ENCODE peak calls at places on chromosomes 2 and 18, in eight cellular contexts. One of them, this sample, is unnamed.

GRCh38 chr18:26510337-26510736 is 38.0 kb downstream of the KCTD1 start:
- DNase-seq in RPMI8226: no peak
- DNase-seq in HTR-8/SVneo: no peak
- DNase-seq in brain microvascular endothelial cell: no peak
- DNase-seq in globus pallidus: peak
- DNase-seq in activated CD4-positive, alpha-beta T cell treated with anti-CD3 and anti-CD28 coated beads for 24 hours: no peak
- DNase-seq in left colon: no peak
- DNase-seq in psoas muscle: no peak
- DNase-seq in this sample: no peak

GRCh38 chr2:159131882-159132281 is 154.6 kb downstream of the WDSUB1 start:
- DNase-seq in brain microvascular endothelial cell: peak
- DNase-seq in RPMI8226: no peak
- DNase-seq in psoas muscle: no peak
- DNase-seq in activated CD4-positive, alpha-beta T cell treated with anti-CD3 and anti-CD28 coated beads for 24 hours: no peak
- DNase-seq in globus pallidus: no peak
- DNase-seq in left colon: no peak
- DNase-seq in HTR-8/SVneo: peak
- DNase-seq in this sample: no peak

GRCh38 chr2:407630-408029 is 119.7 kb upstream of the ALKAL2 start:
- DNase-seq in RPMI8226: no peak
- DNase-seq in activated CD4-positive, alpha-beta T cell treated with anti-CD3 and anti-CD28 coated beads for 24 hours: no peak
- DNase-seq in globus pallidus: no peak
- DNase-seq in brain microvascular endothelial cell: no peak
- DNase-seq in psoas muscle: no peak
- DNase-seq in HTR-8/SVneo: no peak
- DNase-seq in left colon: no peak
- DNase-seq in this sample: no peak

GRCh38 chr18:23311346-23312103 is 141.6 kb upstream of the RIOK3 start:
- DNase-seq in brain microvascular endothelial cell: peak
- DNase-seq in HTR-8/SVneo: no peak
- DNase-seq in psoas muscle: no peak
- DNase-seq in RPMI8226: no peak
- DNase-seq in globus pallidus: no peak
- DNase-seq in left colon: no peak
- DNase-seq in activated CD4-positive, alpha-beta T cell treated with anti-CD3 and anti-CD28 coated beads for 24 hours: no peak
- DNase-seq in this sample: no peak

GRCh38 chr2:14815201-14815600 is 182.7 kb downstream of the LRATD1 start:
- DNase-seq in left colon: no peak
- DNase-seq in RPMI8226: no peak
- DNase-seq in activated CD4-positive, alpha-beta T cell treated with anti-CD3 and anti-CD28 coated beads for 24 hours: no peak
- DNase-seq in psoas muscle: no peak
- DNase-seq in HTR-8/SVneo: no peak
- DNase-seq in globus pallidus: no peak
- DNase-seq in brain microvascular endothelial cell: no peak
- DNase-seq in this sample: no peak

GRCh38 chr2:176907341-176907740 is 305.3 kb upstream of the HNRNPA3 start:
- DNase-seq in brain microvascular endothelial cell: no peak
- DNase-seq in RPMI8226: no peak
- DNase-seq in HTR-8/SVneo: no peak
- DNase-seq in activated CD4-positive, alpha-beta T cell treated with anti-CD3 and anti-CD28 coated beads for 24 hours: no peak
- DNase-seq in psoas muscle: no peak
- DNase-seq in globus pallidus: no peak
- DNase-seq in left colon: no peak
- DNase-seq in this sample: no peak

GRCh38 chr2:105919191-105919811 is 174.6 kb downstream of the NCK2 start:
- DNase-seq in RPMI8226: peak
- DNase-seq in brain microvascular endothelial cell: no peak
- DNase-seq in activated CD4-positive, alpha-beta T cell treated with anti-CD3 and anti-CD28 coated beads for 24 hours: no peak
- DNase-seq in psoas muscle: no peak
- DNase-seq in globus pallidus: peak
- DNase-seq in left colon: no peak
- DNase-seq in HTR-8/SVneo: no peak
- DNase-seq in this sample: peak

GRCh38 chr2:159716857-159717256 is 4.6 kb downstream of the MARCHF7 start:
- DNase-seq in brain microvascular endothelial cell: no peak
- DNase-seq in HTR-8/SVneo: no peak
- DNase-seq in globus pallidus: no peak
- DNase-seq in RPMI8226: no peak
- DNase-seq in left colon: no peak
- DNase-seq in activated CD4-positive, alpha-beta T cell treated with anti-CD3 and anti-CD28 coated beads for 24 hours: no peak
- DNase-seq in psoas muscle: no peak
- DNase-seq in this sample: no peak

GRCh38 chr2:26616032-26616863 is 24.9 kb downstream of the CIB4 start:
- DNase-seq in RPMI8226: no peak
- DNase-seq in globus pallidus: no peak
- DNase-seq in HTR-8/SVneo: no peak
- DNase-seq in activated CD4-positive, alpha-beta T cell treated with anti-CD3 and anti-CD28 coated beads for 24 hours: no peak
- DNase-seq in psoas muscle: no peak
- DNase-seq in brain microvascular endothelial cell: no peak
- DNase-seq in left colon: no peak
- DNase-seq in this sample: no peak

GRCh38 chr2:4628931-4629565 is 925.7 kb downstream of the DCDC2C start:
- DNase-seq in left colon: no peak
- DNase-seq in globus pallidus: no peak
- DNase-seq in HTR-8/SVneo: no peak
- DNase-seq in psoas muscle: no peak
- DNase-seq in RPMI8226: no peak
- DNase-seq in brain microvascular endothelial cell: no peak
- DNase-seq in activated CD4-positive, alpha-beta T cell treated with anti-CD3 and anti-CD28 coated beads for 24 hours: no peak
- DNase-seq in this sample: no peak

GRCh38 chr2:201707753-201708152 is 9.3 kb upstream of the MPP4 start:
- DNase-seq in globus pallidus: no peak
- DNase-seq in brain microvascular endothelial cell: peak
- DNase-seq in left colon: no peak
- DNase-seq in RPMI8226: no peak
- DNase-seq in psoas muscle: no peak
- DNase-seq in activated CD4-positive, alpha-beta T cell treated with anti-CD3 and anti-CD28 coated beads for 24 hours: no peak
- DNase-seq in HTR-8/SVneo: no peak
- DNase-seq in this sample: no peak

GRCh38 chr2:105397025-105397722 is 1.7 kb downstream of the FHL2 start:
- DNase-seq in left colon: no peak
- DNase-seq in HTR-8/SVneo: no peak
- DNase-seq in RPMI8226: no peak
- DNase-seq in psoas muscle: no peak
- DNase-seq in brain microvascular endothelial cell: no peak
- DNase-seq in activated CD4-positive, alpha-beta T cell treated with anti-CD3 and anti-CD28 coated beads for 24 hours: no peak
- DNase-seq in globus pallidus: no peak
- DNase-seq in this sample: no peak

GRCh38 chr2:230905448-230906430 is 19.3 kb downstream of the GPR55 start:
- DNase-seq in psoas muscle: no peak
- DNase-seq in HTR-8/SVneo: no peak
- DNase-seq in globus pallidus: no peak
- DNase-seq in RPMI8226: no peak
- DNase-seq in activated CD4-positive, alpha-beta T cell treated with anti-CD3 and anti-CD28 coated beads for 24 hours: peak
- DNase-seq in left colon: peak
- DNase-seq in brain microvascular endothelial cell: peak
- DNase-seq in this sample: no peak

GRCh38 chr2:109324859-109325258 is 195.9 kb downstream of the SH3RF3 start:
- DNase-seq in activated CD4-positive, alpha-beta T cell treated with anti-CD3 and anti-CD28 coated beads for 24 hours: no peak
- DNase-seq in HTR-8/SVneo: peak
- DNase-seq in brain microvascular endothelial cell: peak
- DNase-seq in RPMI8226: no peak
- DNase-seq in psoas muscle: peak
- DNase-seq in left colon: no peak
- DNase-seq in globus pallidus: no peak
- DNase-seq in this sample: peak

GRCh38 chr2:219171231-219171651 is 1.4 kb upstream of the SLC23A3 start:
- DNase-seq in left colon: peak
- DNase-seq in brain microvascular endothelial cell: peak
- DNase-seq in HTR-8/SVneo: peak
- DNase-seq in activated CD4-positive, alpha-beta T cell treated with anti-CD3 and anti-CD28 coated beads for 24 hours: peak
- DNase-seq in globus pallidus: peak
- DNase-seq in RPMI8226: peak
- DNase-seq in psoas muscle: peak
- DNase-seq in this sample: peak

GRCh38 chr2:10486601-10487079 is 38.5 kb upstream of the ODC1 start:
- DNase-seq in activated CD4-positive, alpha-beta T cell treated with anti-CD3 and anti-CD28 coated beads for 24 hours: no peak
- DNase-seq in RPMI8226: no peak
- DNase-seq in left colon: peak
- DNase-seq in psoas muscle: no peak
- DNase-seq in brain microvascular endothelial cell: no peak
- DNase-seq in globus pallidus: no peak
- DNase-seq in HTR-8/SVneo: no peak
- DNase-seq in this sample: no peak

GRCh38 chr18:79643049-79643765 is 36.4 kb upstream of the CTDP1 start:
- DNase-seq in RPMI8226: no peak
- DNase-seq in left colon: no peak
- DNase-seq in psoas muscle: no peak
- DNase-seq in brain microvascular endothelial cell: no peak
- DNase-seq in globus pallidus: no peak
- DNase-seq in HTR-8/SVneo: no peak
- DNase-seq in activated CD4-positive, alpha-beta T cell treated with anti-CD3 and anti-CD28 coated beads for 24 hours: no peak
- DNase-seq in this sample: no peak

GRCh38 chr2:30336978-30337841 is 105.9 kb downstream of the LBH start:
- DNase-seq in globus pallidus: no peak
- DNase-seq in psoas muscle: no peak
- DNase-seq in RPMI8226: peak
- DNase-seq in HTR-8/SVneo: no peak
- DNase-seq in left colon: peak
- DNase-seq in activated CD4-positive, alpha-beta T cell treated with anti-CD3 and anti-CD28 coated beads for 24 hours: no peak
- DNase-seq in brain microvascular endothelial cell: no peak
- DNase-seq in this sample: no peak

GRCh38 chr2:150729495-150729955 is 242.1 kb upstream of the RND3 start:
- DNase-seq in RPMI8226: no peak
- DNase-seq in psoas muscle: no peak
- DNase-seq in left colon: no peak
- DNase-seq in globus pallidus: no peak
- DNase-seq in brain microvascular endothelial cell: no peak
- DNase-seq in HTR-8/SVneo: no peak
- DNase-seq in activated CD4-positive, alpha-beta T cell treated with anti-CD3 and anti-CD28 coated beads for 24 hours: no peak
- DNase-seq in this sample: no peak

GRCh38 chr2:1727101-1727771 is 17.1 kb downstream of the PXDN start:
- DNase-seq in activated CD4-positive, alpha-beta T cell treated with anti-CD3 and anti-CD28 coated beads for 24 hours: no peak
- DNase-seq in psoas muscle: no peak
- DNase-seq in brain microvascular endothelial cell: peak
- DNase-seq in RPMI8226: no peak
- DNase-seq in globus pallidus: no peak
- DNase-seq in left colon: no peak
- DNase-seq in HTR-8/SVneo: peak
- DNase-seq in this sample: peak

GRCh38 chr2:122135353-122135947 is 380.0 kb downstream of the TSN start:
- DNase-seq in HTR-8/SVneo: no peak
- DNase-seq in RPMI8226: no peak
- DNase-seq in activated CD4-positive, alpha-beta T cell treated with anti-CD3 and anti-CD28 coated beads for 24 hours: no peak
- DNase-seq in psoas muscle: no peak
- DNase-seq in left colon: no peak
- DNase-seq in brain microvascular endothelial cell: no peak
- DNase-seq in globus pallidus: no peak
- DNase-seq in this sample: no peak

GRCh38 chr2:180747728-180748127 is 232.7 kb upstream of the UBE2E3 start:
- DNase-seq in activated CD4-positive, alpha-beta T cell treated with anti-CD3 and anti-CD28 coated beads for 24 hours: no peak
- DNase-seq in left colon: no peak
- DNase-seq in RPMI8226: no peak
- DNase-seq in globus pallidus: no peak
- DNase-seq in brain microvascular endothelial cell: no peak
- DNase-seq in psoas muscle: no peak
- DNase-seq in HTR-8/SVneo: no peak
- DNase-seq in this sample: peak

GRCh38 chr2:62147610-62148301 is 48.2 kb upstream of the B3GNT2 start:
- DNase-seq in activated CD4-positive, alpha-beta T cell treated with anti-CD3 and anti-CD28 coated beads for 24 hours: no peak
- DNase-seq in HTR-8/SVneo: no peak
- DNase-seq in brain microvascular endothelial cell: peak
- DNase-seq in RPMI8226: no peak
- DNase-seq in globus pallidus: no peak
- DNase-seq in left colon: no peak
- DNase-seq in psoas muscle: no peak
- DNase-seq in this sample: peak

GRCh38 chr18:77329651-77330050 is 80.0 kb downstream of the GALR1 start:
- DNase-seq in psoas muscle: no peak
- DNase-seq in HTR-8/SVneo: no peak
- DNase-seq in globus pallidus: no peak
- DNase-seq in activated CD4-positive, alpha-beta T cell treated with anti-CD3 and anti-CD28 coated beads for 24 hours: no peak
- DNase-seq in RPMI8226: no peak
- DNase-seq in left colon: no peak
- DNase-seq in brain microvascular endothelial cell: no peak
- DNase-seq in this sample: no peak

This sample was measured in PC-9.